ENCODE peak calls at places on chromosomes 13 and 19, in four cellular contexts. K is activated T-cell treated with anti-CD3 and anti-CD28 coated beads, Interleukin-2, amount 50 U/mL, for 24 hours; M is KG1; X is NCI-H1092 treated with DMSO at 0.1 percent for 48 hours. W is an unnamed sample.

GRCh38 chr19:46297700-46298476 is 1.0 kb downstream of the HIF3A start:
- DNase-seq in K (no peak), M (no peak), X (peak; percentile 9), W (no peak)

GRCh38 chr19:12065100-12065538 is 588 bp downstream of the ZNF844 start:
- DNase-seq in K (no peak), M (no peak), X (peak; percentile 17), W (no peak)

GRCh38 chr19:51621178-51621577 is 9.0 kb downstream of the SIGLEC5 start:
- DNase-seq in K (no peak), M (peak; percentile 46), X (no peak), W (peak; percentile 58)

GRCh38 chr13:105442941-105443340 is 1092.5 kb downstream of the EFNB2 start:
- DNase-seq in K (no peak), M (no peak), X (no peak), W (no peak)

GRCh38 chr13:21032656-21033055 is 28.7 kb downstream of the LATS2 start:
- DNase-seq in K (no peak), M (no peak), X (no peak), W (no peak)

GRCh38 chr13:49220035-49220855 is at the start of gene MLNR:
- DNase-seq in K (peak; percentile 66), M (no peak), X (peak; percentile 18), W (no peak)

GRCh38 chr19:38319421-38320258 is at the start of gene KCNK6:
- DNase-seq in K (peak; percentile 75), M (no peak), X (no peak), W (no peak)

GRCh38 chr19:4059931-4060620 is 6.6 kb downstream of the ZBTB7A start:
- DNase-seq in K (peak; percentile 76), M (no peak), X (no peak), W (no peak)

GRCh38 chr13:113785051-113786010 is 26.3 kb downstream of the TMEM255B start:
- DNase-seq in K (no peak), M (peak; percentile 8), X (no peak), W (no peak)

GRCh38 chr13:98141938-98142426 is 912 bp upstream of the FARP1 start:
- DNase-seq in K (no peak), M (no peak), X (peak; percentile 73), W (no peak)

GRCh38 chr13:25581351-25581750 is 209.6 kb downstream of the ATP8A2 start:
- DNase-seq in K (no peak), M (no peak), X (no peak), W (no peak)

GRCh38 chr13:110799246-110800236 is 86.0 kb downstream of the ING1 start:
- DNase-seq in K (no peak), M (no peak), X (no peak), W (no peak)

GRCh38 chr13:99405966-99406365 is 95.3 kb upstream of the TM9SF2 start:
- DNase-seq in K (no peak), M (no peak), X (no peak), W (no peak)

GRCh38 chr13:20182231-20182846 is 10.4 kb downstream of the GJB2 start:
- DNase-seq in K (peak; percentile 54), M (no peak), X (peak; percentile 72), W (peak; percentile 73)

GRCh38 chr13:71619096-71619495 is 247.9 kb downstream of the DACH1 start:
- DNase-seq in K (no peak), M (no peak), X (peak; percentile 45), W (no peak)

GRCh38 chr19:36136975-36137686 is 2.7 kb upstream of the CAPNS1 start:
- DNase-seq in K (no peak), M (no peak), X (peak; percentile 42), W (no peak)

GRCh38 chr19:49415102-49415809 is 8.0 kb downstream of the PTH2 start:
- DNase-seq in K (no peak), M (no peak), X (no peak), W (no peak)

GRCh38 chr13:40774672-40775071 is 3.7 kb upstream of the MRPS31 start:
- DNase-seq in K (no peak), M (no peak), X (no peak), W (no peak)

GRCh38 chr13:66659291-66660012 is 570.7 kb downstream of the PCDH9 start:
- DNase-seq in K (no peak), M (no peak), X (no peak), W (no peak)

GRCh38 chr19:52237771-52238400 is 31.5 kb upstream of the ZNF766 start:
- DNase-seq in K (peak; percentile 64), M (peak; percentile 38), X (peak; percentile 15), W (no peak)

GRCh38 chr19:18487576-18488402 is 34.1 kb downstream of the ELL start:
- DNase-seq in K (no peak), M (no peak), X (no peak), W (no peak)

GRCh38 chr13:28423010-28423409 is 71.9 kb downstream of the FLT1 start:
- DNase-seq in K (no peak), M (peak; percentile 38), X (no peak), W (peak; percentile 86)

GRCh38 chr19:280541-281007 is 10.6 kb downstream of the PLPP2 start:
- DNase-seq in K (no peak), M (no peak), X (peak; percentile 92), W (no peak)

GRCh38 chr13:71240906-71241305 is 626.1 kb downstream of the DACH1 start:
- DNase-seq in K (no peak), M (no peak), X (peak; percentile 63), W (no peak)

GRCh38 chr19:18604820-18605159 is 1.8 kb downstream of the CRLF1 start:
- DNase-seq in K (no peak), M (no peak), X (no peak), W (no peak)

GRCh38 chr13:100564444-100565223 is 24.0 kb downstream of the GGACT start:
- DNase-seq in K (no peak), M (no peak), X (no peak), W (no peak)

GRCh38 chr19:860481-861098 is 1.1 kb downstream of the CFD start:
- DNase-seq in K (peak; percentile 75), M (no peak), X (no peak), W (peak; percentile 40)

GRCh38 chr13:33379597-33379996 is 94.0 kb upstream of the STARD13 start:
- DNase-seq in K (no peak), M (no peak), X (no peak), W (no peak)

GRCh38 chr19:36245210-36246005 is 30.5 kb downstream of the ZNF146 start:
- DNase-seq in K (no peak), M (no peak), X (peak; percentile 0), W (no peak)

GRCh38 chr13:97226013-97226412 is 3.9 kb downstream of the MBNL2 start:
- DNase-seq in K (no peak), M (no peak), X (peak; percentile 46), W (no peak)

GRCh38 chr13:100063333-100063732 is 25.6 kb upstream of the PCCA start:
- DNase-seq in K (no peak), M (no peak), X (no peak), W (no peak)

GRCh38 chr19:34844254-34844653 is 71.2 kb upstream of the ZNF599 start:
- DNase-seq in K (no peak), M (no peak), X (no peak), W (no peak)

GRCh38 chr19:43148233-43148632 is 38.1 kb downstream of the PSG5 start:
- DNase-seq in K (no peak), M (no peak), X (no peak), W (no peak)

GRCh38 chr19:39563408-39563807 is 23.4 kb upstream of the EID2 start:
- DNase-seq in K (no peak), M (no peak), X (no peak), W (no peak)